ENCODE peak calls at places on chromosomes 4 and X, in four cellular contexts. T is SK-N-SH, A is A549, G is GM12878. O is an unnamed sample.
A peak's percentile ranks its signal among the peaks of the same experiment; 100 is the strongest.

GRCh38 chrX:17405225-17405969 is 30.4 kb downstream of the NHS start:
- DNase-seq in T (no peak), G (no peak), A (peak; percentile 51), O (no peak)

GRCh38 chr4:56134272-56134671 is 185.5 kb downstream of the CEP135 start:
- DNase-seq in T (no peak), G (no peak), A (no peak), O (no peak)

GRCh38 chrX:47311857-47312774 is 58.3 kb upstream of the ZNF157 start:
- DNase-seq in T (peak; percentile 44), A (peak; percentile 30), G (no peak), O (no peak)

GRCh38 chr4:185257086-185257485 is 47.7 kb downstream of the SNX25 start:
- DNase-seq in A (no peak), T (no peak), G (no peak), O (no peak)

GRCh38 chrX:27680726-27681125 is 90.6 kb downstream of the DCAF8L2 start:
- DNase-seq in A (no peak), G (no peak), T (no peak), O (no peak)

GRCh38 chr4:142407569-142407968 is 438.5 kb downstream of the INPP4B start:
- DNase-seq in A (no peak), G (no peak), T (no peak), O (no peak)

GRCh38 chr4:121375262-121375661 is 5.6 kb downstream of the QRFPR start:
- DNase-seq in T (no peak), G (no peak), A (no peak), O (no peak)

GRCh38 chrX:40171513-40172168 is 73.9 kb upstream of the BCOR start:
- DNase-seq in G (no peak), A (no peak), T (no peak), O (no peak)

GRCh38 chr4:105186701-105187158 is 40.1 kb downstream of the TET2 start:
- DNase-seq in T (no peak), A (no peak), G (no peak), O (no peak)

GRCh38 chr4:136562842-136563241 is 969.5 kb downstream of the PCDH18 start:
- DNase-seq in G (no peak), T (no peak), A (no peak), O (no peak)

GRCh38 chrX:136589966-136590365 is 58.0 kb downstream of the VGLL1 start:
- DNase-seq in A (no peak), G (no peak), T (no peak), O (no peak)

GRCh38 chr4:82811838-82812672 is 13.5 kb upstream of the SCD5 start:
- DNase-seq in G (no peak), T (no peak), A (no peak), O (no peak)

GRCh38 chr4:62676962-62677361 is 1476.8 kb downstream of the ADGRL3 start:
- DNase-seq in A (no peak), T (no peak), G (no peak), O (no peak)

GRCh38 chrX:30580641-30581040 is 3.1 kb upstream of the TASL start:
- DNase-seq in A (no peak), G (no peak), T (no peak), O (no peak)

GRCh38 chrX:49100704-49101628 is 21.3 kb upstream of the WDR45 start:
- DNase-seq in A (peak; percentile 98), G (peak; percentile 84), T (peak; percentile 96), O (peak; percentile 86)

GRCh38 chrX:45767021-45767491 is 566.4 kb upstream of the DIPK2B start:
- DNase-seq in T (no peak), A (no peak), G (no peak), O (no peak)

GRCh38 chr4:1249731-1250526 is 999 bp upstream of the CTBP1 start:
- DNase-seq in T (peak; percentile 13), G (no peak), A (peak; percentile 29), O (peak; percentile 74)

GRCh38 chr4:121822047-121822446 is 1.6 kb downstream of the CCNA2 start:
- DNase-seq in A (no peak), T (no peak), G (no peak), O (no peak)

GRCh38 chr4:32102941-32103340 is 1382.8 kb downstream of the PCDH7 start:
- DNase-seq in A (no peak), T (no peak), G (no peak), O (no peak)

GRCh38 chr4:17385403-17385802 is 126.5 kb downstream of the QDPR start:
- DNase-seq in T (no peak), A (no peak), G (peak; percentile 24), O (no peak)

GRCh38 chrX:121581885-121582284 is 534.5 kb downstream of the GLUD2 start:
- DNase-seq in A (no peak), G (no peak), T (no peak), O (no peak)

GRCh38 chr4:159267023-159267939 is 164.4 kb downstream of the RAPGEF2 start:
- DNase-seq in G (no peak), T (peak; percentile 46), A (no peak), O (no peak)

GRCh38 chr4:190016369-190017289 is 10.4 kb downstream of the FRG2 start:
- DNase-seq in T (peak; percentile 22), G (no peak), A (no peak), O (no peak)

DNA sequence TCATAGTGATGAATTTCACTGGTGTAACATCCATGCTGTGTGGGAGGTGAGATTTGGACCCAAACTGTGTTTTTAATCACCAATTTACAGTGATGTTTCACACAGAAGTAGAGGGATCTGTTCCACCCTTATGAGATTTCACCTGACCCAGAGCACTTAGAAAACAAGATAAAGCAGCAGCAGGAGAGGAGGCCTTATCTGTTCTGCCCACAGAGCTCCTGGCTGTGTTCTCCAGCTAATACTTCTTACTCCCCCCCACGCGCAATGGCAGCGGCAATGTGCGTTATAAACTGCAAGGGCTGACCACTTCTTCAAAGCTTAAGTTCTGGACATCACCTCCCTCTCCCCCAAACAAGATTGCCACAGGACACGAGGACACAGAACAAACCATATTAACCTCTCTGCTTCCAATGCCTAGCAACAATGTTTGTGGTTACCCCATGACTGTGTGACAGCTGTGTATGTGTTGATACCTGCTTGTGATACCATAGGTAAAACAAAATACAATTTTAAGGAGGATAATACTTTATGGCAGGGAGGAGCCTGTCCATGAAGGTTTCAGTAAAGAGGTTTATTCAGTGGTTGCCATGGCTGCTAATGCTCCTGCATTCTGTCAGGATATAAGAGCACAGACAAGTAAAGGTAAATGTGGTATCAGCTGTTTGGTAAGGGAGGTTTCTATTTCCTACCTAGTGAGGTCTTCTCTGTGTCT is 210.1 kb downstream of the SOWAHB start:
- DNase-seq in G (no peak), T (peak; percentile 52), A (no peak), O (no peak)
- TF ChIP-seq EP300 in G (no peak), T (peak; percentile 73), A (no peak), O (no peak)

GRCh38 chr4:124631760-124632159 is 80.8 kb downstream of the ANKRD50 start:
- DNase-seq in T (no peak), A (peak; percentile 15), G (no peak), O (no peak)
- TF ChIP-seq USF2 in T (no peak), A (no peak), G (no peak), O (no peak)

GRCh38 chr4:6942238-6942800 is 32.7 kb downstream of the TBC1D14 start:
- DNase-seq in A (peak; percentile 29), G (peak; percentile 66), T (no peak), O (no peak)
- TF ChIP-seq EP300 in A (no peak), G (no peak), T (no peak), O (no peak)

GRCh38 chrX:95629737-95630136 is 1054.9 kb upstream of the DIAPH2 start:
- DNase-seq in A (no peak), G (no peak), T (no peak), O (no peak)
- TF ChIP-seq USF2 in A (no peak), G (no peak), T (no peak), O (no peak)

GRCh38 chrX:135509885-135510284 is 10.6 kb upstream of the INTS6L start:
- DNase-seq in A (no peak), G (no peak), T (no peak), O (no peak)
- TF ChIP-seq EP300 in A (no peak), G (no peak), T (no peak), O (no peak)

GRCh38 chrX:12372111-12372510 is 233.8 kb downstream of the FRMPD4 start:
- DNase-seq in T (no peak), G (no peak), A (no peak), O (no peak)

GRCh38 chrX:12367254-12367653 is 229.0 kb downstream of the FRMPD4 start:
- DNase-seq in G (no peak), T (no peak), A (no peak), O (no peak)

DNA sequence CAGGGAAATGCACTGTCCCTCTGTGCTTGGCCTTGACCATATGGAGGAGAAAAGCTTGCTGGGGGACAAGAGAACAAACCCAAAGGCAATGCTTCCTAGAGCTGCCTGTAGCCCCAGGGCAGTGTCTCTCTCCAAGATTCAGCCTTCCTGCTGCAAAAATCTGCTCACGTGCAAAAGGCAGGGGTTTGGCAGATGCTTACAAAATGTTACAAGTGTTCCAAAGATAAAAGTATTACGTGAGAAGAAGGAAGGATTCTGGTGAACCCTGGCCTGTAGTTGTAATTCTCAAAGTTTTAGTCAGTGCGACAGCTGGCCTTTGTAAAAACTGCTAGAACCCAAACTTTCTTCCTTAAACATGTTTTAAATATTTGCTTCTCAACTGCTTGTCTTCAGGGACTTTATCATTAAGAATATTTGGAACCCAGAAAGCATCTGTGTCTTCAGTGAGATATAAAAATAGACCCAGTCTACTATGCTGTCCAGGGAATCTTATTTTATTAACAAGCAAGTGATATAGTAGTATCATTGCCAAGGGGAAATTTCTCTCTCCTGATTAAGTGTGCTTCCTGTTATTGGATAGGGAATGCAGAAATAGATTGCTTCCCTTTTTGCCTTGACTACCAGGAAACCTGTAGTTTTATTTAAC is 232.3 kb downstream of the FRMPD4 start:
- DNase-seq in G (no peak), T (no peak), A (no peak), O (no peak)
- TF ChIP-seq USF2 in G (no peak), T (no peak), A (no peak), O (no peak)

DNA sequence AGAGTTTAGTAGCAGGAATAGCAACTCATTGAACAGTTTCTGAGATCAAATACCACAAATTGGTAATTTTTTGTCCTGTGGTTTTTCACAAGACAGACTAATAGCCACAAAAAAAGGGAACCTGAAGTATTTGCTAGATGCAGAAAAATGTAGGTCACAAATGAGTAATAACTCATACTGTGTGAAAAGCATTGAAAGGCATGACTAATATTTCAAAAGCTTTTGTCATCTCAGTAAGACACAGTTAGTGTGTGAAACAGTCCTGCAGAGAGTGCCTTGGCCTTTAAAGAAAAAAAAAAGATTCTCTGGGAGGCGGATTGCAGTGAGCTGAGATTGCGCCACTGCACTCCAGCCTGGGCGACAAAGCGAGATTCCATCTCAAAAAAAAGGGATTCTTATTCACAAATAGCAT is 31.4 kb upstream of the SLC25A31 start:
- DNase-seq in A (peak; percentile 19), G (peak; percentile 83), T (no peak), O (no peak)
- TF ChIP-seq EP300 in A (no peak), G (peak; percentile 97), T (no peak), O (no peak)

GRCh38 chr4:173990126-173990878 is 293.2 kb downstream of the FBXO8 start:
- DNase-seq in T (no peak), A (peak; percentile 8), G (no peak), O (peak; percentile 17)
- TF ChIP-seq USF2 in T (no peak), A (no peak), G (no peak), O (no peak)

DNA sequence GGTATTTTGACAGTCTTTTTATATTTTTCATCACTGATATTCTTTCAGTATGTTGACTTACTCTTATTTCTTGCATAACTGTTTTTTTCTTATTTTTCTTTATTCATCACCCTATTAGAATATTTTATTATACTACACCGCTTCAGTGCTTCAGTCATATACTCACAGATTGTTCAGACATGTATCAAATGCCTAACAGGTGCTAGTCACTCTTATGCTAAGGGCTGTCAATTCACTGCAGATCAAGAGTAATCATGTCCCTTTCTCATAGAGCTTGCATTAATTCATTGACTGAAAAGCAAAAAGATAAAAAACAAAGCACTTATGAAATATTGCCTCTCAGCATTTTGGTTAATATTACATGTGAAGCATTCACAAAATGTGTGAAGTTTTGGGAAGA is 1435.6 kb downstream of the STIM2 start:
- DNase-seq in A (no peak), T (no peak), G (no peak), O (no peak)
- TF ChIP-seq EP300 in A (no peak), T (no peak), G (no peak), O (no peak)